ENCODE peak calls at places on chromosomes 6 and 20, in four cellular contexts. One of them, this sample, is unnamed.

GRCh38 chr6:41732601-41733348 is 2.6 kb downstream of the TFEB start:
- DNase-seq in prostate gland: peak
- DNase-seq in cardiac muscle cell: no peak
- DNase-seq in fibroblast of pulmonary artery: no peak
- DNase-seq in this sample: peak

GRCh38 chr6:21595951-21596378 is 2.4 kb downstream of the SOX4 start:
- DNase-seq in prostate gland: no peak
- DNase-seq in cardiac muscle cell: no peak
- DNase-seq in fibroblast of pulmonary artery: no peak
- DNase-seq in this sample: no peak

GRCh38 chr20:438581-439469 is 23.5 kb downstream of the TBC1D20 start:
- DNase-seq in prostate gland: no peak
- DNase-seq in cardiac muscle cell: peak
- DNase-seq in fibroblast of pulmonary artery: no peak
- DNase-seq in this sample: no peak

GRCh38 chr6:34459899-34460593 is 5.8 kb upstream of the PACSIN1 start:
- DNase-seq in prostate gland: peak
- DNase-seq in cardiac muscle cell: peak
- DNase-seq in fibroblast of pulmonary artery: peak
- DNase-seq in this sample: peak

GRCh38 chr6:47007657-47008396 is 34.3 kb downstream of the ADGRF1 start:
- DNase-seq in prostate gland: no peak
- DNase-seq in cardiac muscle cell: no peak
- DNase-seq in fibroblast of pulmonary artery: no peak
- DNase-seq in this sample: no peak

GRCh38 chr6:36754582-36755434 is 57.2 kb downstream of the RAB44 start:
- DNase-seq in prostate gland: no peak
- DNase-seq in cardiac muscle cell: no peak
- DNase-seq in fibroblast of pulmonary artery: no peak
- DNase-seq in this sample: no peak

GRCh38 chr6:39416728-39417127 is 94.2 kb upstream of the KCNK16 start:
- DNase-seq in prostate gland: no peak
- DNase-seq in cardiac muscle cell: peak
- DNase-seq in fibroblast of pulmonary artery: peak
- DNase-seq in this sample: peak

GRCh38 chr6:165925474-165926156 is 242.0 kb downstream of the TBXT start:
- DNase-seq in prostate gland: no peak
- DNase-seq in cardiac muscle cell: no peak
- DNase-seq in fibroblast of pulmonary artery: peak
- DNase-seq in this sample: no peak

GRCh38 chr20:31985152-31985551 is 17.2 kb downstream of the XKR7 start:
- DNase-seq in prostate gland: no peak
- DNase-seq in cardiac muscle cell: no peak
- DNase-seq in fibroblast of pulmonary artery: no peak
- DNase-seq in this sample: no peak

GRCh38 chr6:33297956-33298772 is 578 bp downstream of the RGL2 start:
- DNase-seq in prostate gland: peak
- DNase-seq in cardiac muscle cell: peak
- DNase-seq in fibroblast of pulmonary artery: peak
- DNase-seq in this sample: peak

DNA sequence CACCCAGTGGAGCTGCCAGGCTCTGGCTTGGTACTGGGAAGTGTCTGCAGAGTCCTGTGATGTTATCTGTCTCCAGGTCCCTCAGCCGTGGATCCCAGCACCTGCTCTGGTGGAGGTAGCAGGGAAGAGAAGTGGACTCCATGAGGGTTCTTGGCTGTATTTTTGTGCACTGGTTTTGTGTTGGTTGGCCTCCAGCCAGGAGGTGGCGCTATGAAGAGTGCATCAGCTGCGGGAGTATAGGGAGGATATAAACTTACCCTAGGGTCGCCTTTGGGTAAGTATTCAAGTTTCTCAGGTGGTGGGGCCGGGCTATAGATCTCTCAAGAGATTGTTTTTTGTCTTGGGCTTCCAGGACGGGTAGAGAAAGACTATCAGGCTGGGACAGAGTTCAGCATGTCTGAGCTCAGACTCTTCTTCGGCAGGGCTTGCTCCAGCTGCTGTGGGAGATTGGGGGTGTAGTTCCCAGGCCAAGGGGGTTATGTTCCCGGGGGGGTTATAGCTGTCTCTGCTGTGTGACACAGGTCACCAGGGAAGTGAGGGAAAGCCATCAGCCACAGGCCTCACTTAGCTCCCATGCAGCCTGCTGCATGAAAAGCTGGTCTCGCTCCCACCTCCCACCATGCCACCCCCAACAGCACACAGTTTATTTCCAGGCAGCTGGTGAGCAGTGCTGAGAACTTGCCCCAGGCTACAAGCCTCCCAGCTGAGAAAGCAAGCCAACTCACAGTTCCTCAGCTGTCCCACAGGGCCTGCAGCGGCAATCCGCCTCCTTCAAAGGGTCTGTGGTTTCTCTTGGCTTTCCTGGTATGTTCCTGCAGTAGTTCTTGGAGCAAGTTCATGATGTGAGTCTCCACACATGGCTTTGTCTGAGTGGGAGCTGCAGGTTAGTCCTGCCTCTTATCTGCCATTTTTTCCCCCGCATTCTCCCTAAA is 115.7 kb downstream of the AIG1 start:
- DNase-seq in prostate gland: no peak
- DNase-seq in cardiac muscle cell: peak
- DNase-seq in fibroblast of pulmonary artery: peak
- DNase-seq in this sample: peak
- TF ChIP-seq CTCF in prostate gland: no peak
- TF ChIP-seq CTCF in cardiac muscle cell: peak
- TF ChIP-seq CTCF in fibroblast of pulmonary artery: no peak
- TF ChIP-seq CTCF in this sample: peak

GRCh38 chr20:57435498-57436222 is 44.5 kb downstream of the RBM38 start:
- DNase-seq in prostate gland: peak
- DNase-seq in cardiac muscle cell: peak
- DNase-seq in fibroblast of pulmonary artery: no peak
- DNase-seq in this sample: peak

GRCh38 chr20:57437672-57438330 is 46.6 kb downstream of the RBM38 start:
- DNase-seq in prostate gland: no peak
- DNase-seq in cardiac muscle cell: no peak
- DNase-seq in fibroblast of pulmonary artery: no peak
- DNase-seq in this sample: no peak

GRCh38 chr20:57437267-57437666 is 46.1 kb downstream of the RBM38 start:
- DNase-seq in prostate gland: no peak
- DNase-seq in cardiac muscle cell: no peak
- DNase-seq in fibroblast of pulmonary artery: no peak
- DNase-seq in this sample: no peak

GRCh38 chr20:57435105-57435497 is 43.9 kb downstream of the RBM38 start:
- DNase-seq in prostate gland: no peak
- DNase-seq in cardiac muscle cell: no peak
- DNase-seq in fibroblast of pulmonary artery: no peak
- DNase-seq in this sample: no peak

DNA sequence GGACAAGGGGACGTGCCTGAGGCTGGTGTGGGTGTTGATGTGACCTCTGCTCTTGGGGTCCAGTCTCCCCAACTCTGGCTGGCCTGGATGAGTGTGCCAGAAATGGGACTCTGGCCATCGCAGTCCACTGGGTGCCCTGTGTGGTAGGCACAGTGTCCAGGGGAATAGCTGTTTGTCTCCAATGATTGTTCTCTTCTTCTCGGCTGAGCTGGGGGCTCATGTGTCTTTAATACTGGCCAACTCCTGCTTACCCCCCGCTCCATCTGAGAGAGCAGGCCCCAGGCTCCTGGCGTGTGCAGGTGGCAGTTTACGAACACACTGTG is 45.0 kb downstream of the RBM38 start:
- DNase-seq in prostate gland: no peak
- DNase-seq in cardiac muscle cell: no peak
- DNase-seq in fibroblast of pulmonary artery: no peak
- DNase-seq in this sample: no peak
- H3K4me3 ChIP-seq in prostate gland: no peak
- H3K4me3 ChIP-seq in cardiac muscle cell: no peak
- H3K4me3 ChIP-seq in fibroblast of pulmonary artery: no peak
- H3K4me3 ChIP-seq in this sample: no peak

DNA sequence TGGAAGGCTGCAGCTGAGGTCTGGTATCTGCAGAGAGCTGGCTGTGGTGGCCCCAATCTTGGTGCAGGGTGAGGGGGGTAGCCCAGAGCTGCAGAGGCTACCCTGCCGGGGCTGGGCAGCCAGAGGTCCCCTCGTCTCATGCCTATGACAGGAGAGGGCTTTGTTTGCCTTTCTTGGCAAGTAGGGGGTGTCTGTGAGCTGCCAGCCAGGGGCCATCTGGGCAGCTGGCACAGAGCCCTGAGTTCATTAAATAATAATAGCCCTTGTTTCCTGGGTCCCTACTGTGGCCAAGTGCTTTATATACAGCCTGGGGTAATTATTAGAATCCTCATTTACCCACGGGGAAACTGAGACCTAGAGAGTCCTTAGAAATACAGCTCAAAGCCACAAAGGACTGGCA is 66.6 kb downstream of the EZR start:
- DNase-seq in prostate gland: no peak
- DNase-seq in cardiac muscle cell: peak
- DNase-seq in fibroblast of pulmonary artery: peak
- DNase-seq in this sample: no peak
- TF ChIP-seq CTCF in prostate gland: peak
- TF ChIP-seq CTCF in cardiac muscle cell: peak
- TF ChIP-seq CTCF in fibroblast of pulmonary artery: peak
- TF ChIP-seq CTCF in this sample: no peak

DNA sequence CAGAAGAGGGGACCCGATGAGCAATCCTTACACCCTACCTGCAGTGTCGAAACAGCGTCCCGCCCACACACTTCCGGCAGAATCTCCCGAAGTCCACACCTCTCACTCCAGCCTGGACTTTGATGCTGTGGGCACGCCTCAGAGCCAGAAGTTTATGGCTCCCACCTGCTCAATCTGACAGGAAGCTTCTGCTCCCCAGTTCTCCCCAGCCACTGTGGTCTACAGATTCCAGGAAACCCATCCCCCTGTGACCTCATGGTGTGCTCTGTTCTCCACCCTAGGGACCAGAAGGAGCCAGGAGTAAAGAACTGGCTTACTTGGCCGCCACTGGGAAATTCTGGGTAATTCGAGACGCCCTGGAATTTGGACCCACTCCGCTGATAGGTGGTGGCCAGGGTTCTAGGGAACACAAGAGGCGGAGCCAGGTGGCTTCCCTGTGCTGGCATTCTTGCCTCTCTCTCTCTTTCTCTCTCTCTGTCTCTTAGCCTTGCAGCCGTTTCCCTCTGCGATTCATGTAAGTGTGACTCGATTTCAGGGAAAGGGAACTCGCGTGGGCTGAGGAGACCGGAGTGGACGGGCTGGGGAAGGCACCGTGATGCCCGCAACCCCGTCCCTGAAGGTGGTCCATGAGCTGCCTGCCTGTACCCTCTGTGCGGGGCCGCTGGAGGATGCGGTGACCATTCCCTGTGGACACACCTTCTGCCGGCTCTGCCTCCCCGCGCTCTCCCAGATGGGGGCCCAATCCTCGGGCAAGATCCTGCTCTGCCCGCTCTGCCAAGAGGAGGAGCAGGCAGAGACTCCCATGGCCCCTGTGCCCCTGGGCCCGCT is at the start of gene TRIM15:
- DNase-seq in prostate gland: no peak
- DNase-seq in cardiac muscle cell: no peak
- DNase-seq in fibroblast of pulmonary artery: no peak
- DNase-seq in this sample: peak
- H3K4me3 ChIP-seq in prostate gland: no peak
- H3K4me3 ChIP-seq in cardiac muscle cell: no peak
- H3K4me3 ChIP-seq in fibroblast of pulmonary artery: no peak
- H3K4me3 ChIP-seq in this sample: no peak

DNA sequence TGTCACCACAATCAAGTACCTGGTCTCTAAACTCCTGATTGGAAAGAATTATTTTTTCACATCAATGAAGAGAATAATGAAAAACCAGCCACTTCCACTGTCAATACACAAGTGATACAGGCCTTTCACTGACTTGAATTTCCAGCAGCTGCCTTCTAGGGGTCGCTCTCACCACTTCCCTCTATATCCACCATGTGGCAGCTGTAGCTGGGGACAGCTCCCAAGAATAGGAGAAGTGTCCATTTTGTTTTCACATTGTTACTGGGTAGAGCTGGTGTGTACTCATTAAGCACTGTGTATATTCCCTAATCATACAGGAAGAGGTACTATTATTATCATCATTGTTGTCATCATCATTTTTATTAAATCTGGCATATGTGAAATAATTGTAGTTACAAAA is 438.4 kb upstream of the SPTLC3 start:
- DNase-seq in prostate gland: no peak
- DNase-seq in cardiac muscle cell: peak
- DNase-seq in fibroblast of pulmonary artery: no peak
- DNase-seq in this sample: peak
- TF ChIP-seq CTCF in prostate gland: no peak
- TF ChIP-seq CTCF in cardiac muscle cell: peak
- TF ChIP-seq CTCF in fibroblast of pulmonary artery: no peak
- TF ChIP-seq CTCF in this sample: peak

This sample was measured in epithelial cell of esophagus.